ENCODE peak calls at places on chromosome 17, in five cellular contexts. G is right atrium auricular region, V is H1, Y is Peyer's patch, Z is gastrocnemius medialis. E is an unnamed sample.

GRCh38 chr17:64504769-64505319 is 1.2 kb downstream of the DDX5 start:
- DNase-seq in G (no peak), V (no peak), Y (no peak), Z (no peak), E (no peak)

GRCh38 chr17:28925912-28926365 is 23.1 kb upstream of the DHRS13 start:
- DNase-seq in G (no peak), V (no peak), Y (no peak), Z (no peak), E (no peak)

GRCh38 chr17:9232591-9233270 is 211.4 kb downstream of the NTN1 start:
- DNase-seq in G (no peak), V (no peak), Y (no peak), Z (no peak), E (no peak)

GRCh38 chr17:9905902-9906301 is 831 bp upstream of the RCVRN start:
- DNase-seq in G (no peak), V (peak; percentile 82), Y (no peak), Z (no peak), E (peak; percentile 19)

GRCh38 chr17:75873587-75874322 is 4.6 kb downstream of the TRIM47 start:
- DNase-seq in G (no peak), V (no peak), Y (no peak), Z (no peak), E (no peak)

GRCh38 chr17:47252209-47252608 is 1.4 kb upstream of the ITGB3 start:
- DNase-seq in G (no peak), V (no peak), Y (no peak), Z (no peak), E (peak; percentile 58)

GRCh38 chr17:32878211-32878610 is 1.3 kb upstream of the MYO1D start:
- DNase-seq in G (peak; percentile 69), V (no peak), Y (peak; percentile 55), Z (peak; percentile 66), E (no peak)

GRCh38 chr17:48100591-48101011 is 677 bp downstream of the CBX1 start:
- DNase-seq in G (no peak), V (peak; percentile 78), Y (no peak), Z (peak; percentile 58), E (peak; percentile 91)

GRCh38 chr17:10622610-10623485 is 34.3 kb downstream of the MYH3 start:
- DNase-seq in G (no peak), V (no peak), Y (no peak), Z (no peak), E (no peak)

GRCh38 chr17:78356163-78356713 is 3.6 kb downstream of the SOCS3 start:
- DNase-seq in G (no peak), V (peak; percentile 74), Y (no peak), Z (peak; percentile 63), E (no peak)

GRCh38 chr17:64152428-64153125 is 22.6 kb upstream of the ERN1 start:
- DNase-seq in G (no peak), V (no peak), Y (no peak), Z (no peak), E (no peak)

GRCh38 chr17:57935833-57936807 is 19.1 kb downstream of the CUEDC1 start:
- DNase-seq in G (no peak), V (no peak), Y (no peak), Z (peak; percentile 81), E (no peak)

GRCh38 chr17:68431661-68432071 is 25.6 kb downstream of the WIPI1 start:
- DNase-seq in G (no peak), V (peak; percentile 57), Y (no peak), Z (no peak), E (no peak)

GRCh38 chr17:67689534-67690177 is 28.1 kb upstream of the NOL11 start:
- DNase-seq in G (no peak), V (no peak), Y (no peak), Z (no peak), E (no peak)

GRCh38 chr17:45999900-46000290 is 845 bp downstream of the STH start:
- DNase-seq in G (no peak), V (no peak), Y (no peak), Z (no peak), E (no peak)

GRCh38 chr17:82947051-82947991 is 107.5 kb upstream of the ZNF750 start:
- DNase-seq in G (no peak), V (no peak), Y (peak; percentile 33), Z (no peak), E (peak; percentile 28)

GRCh38 chr17:66633322-66633965 is 201.5 kb upstream of the CACNG5 start:
- DNase-seq in G (no peak), V (no peak), Y (no peak), Z (no peak), E (no peak)

GRCh38 chr17:21304091-21304490 is 19.6 kb downstream of the MAP2K3 start:
- DNase-seq in G (no peak), V (no peak), Y (peak; percentile 46), Z (peak; percentile 13), E (peak; percentile 38)

GRCh38 chr17:82980632-82981031 is 98.8 kb upstream of the METRNL start:
- DNase-seq in G (no peak), V (no peak), Y (no peak), Z (no peak), E (no peak)

GRCh38 chr17:56269509-56269908 is 116.2 kb downstream of the ANKFN1 start:
- DNase-seq in G (no peak), V (no peak), Y (no peak), Z (no peak), E (no peak)

GRCh38 chr17:46916211-46916610 is 6.7 kb upstream of the GOSR2 start:
- DNase-seq in G (no peak), V (no peak), Y (no peak), Z (no peak), E (no peak)

GRCh38 chr17:43570518-43570928 is 24.4 kb upstream of the ETV4 start:
- DNase-seq in G (no peak), V (no peak), Y (no peak), Z (no peak), E (no peak)

GRCh38 chr17:6627019-6627418 is 13.5 kb downstream of the KIAA0753 start:
- DNase-seq in G (no peak), V (no peak), Y (no peak), Z (no peak), E (no peak)

GRCh38 chr17:76584427-76585047 is 1.1 kb downstream of the ST6GALNAC2 start:
- DNase-seq in G (no peak), V (no peak), Y (no peak), Z (no peak), E (no peak)

GRCh38 chr17:78360371-78361226 is 722 bp upstream of the SOCS3 start:
- DNase-seq in G (peak; percentile 95), V (peak; percentile 100), Y (peak; percentile 97), Z (peak; percentile 88), E (peak; percentile 99)

GRCh38 chr17:6297119-6297518 is 137.8 kb downstream of the AIPL1 start:
- DNase-seq in G (no peak), V (no peak), Y (no peak), Z (no peak), E (no peak)

GRCh38 chr17:19386974-19387920 is at the start of gene MFAP4:
- DNase-seq in G (peak; percentile 81), V (peak; percentile 66), Y (no peak), Z (peak; percentile 58), E (no peak)

GRCh38 chr17:16987830-16988601 is 16.1 kb upstream of the TNFRSF13B start:
- DNase-seq in G (peak; percentile 84), V (no peak), Y (no peak), Z (peak; percentile 61), E (no peak)

GRCh38 chr17:79925242-79925957 is 86.2 kb upstream of the CBX4 start:
- DNase-seq in G (no peak), V (no peak), Y (peak; percentile 87), Z (peak; percentile 87), E (peak; percentile 55)
- TF ChIP-seq CTCF in G (no peak), V (no peak), Y (peak; percentile 30), Z (no peak), E (no peak)

DNA sequence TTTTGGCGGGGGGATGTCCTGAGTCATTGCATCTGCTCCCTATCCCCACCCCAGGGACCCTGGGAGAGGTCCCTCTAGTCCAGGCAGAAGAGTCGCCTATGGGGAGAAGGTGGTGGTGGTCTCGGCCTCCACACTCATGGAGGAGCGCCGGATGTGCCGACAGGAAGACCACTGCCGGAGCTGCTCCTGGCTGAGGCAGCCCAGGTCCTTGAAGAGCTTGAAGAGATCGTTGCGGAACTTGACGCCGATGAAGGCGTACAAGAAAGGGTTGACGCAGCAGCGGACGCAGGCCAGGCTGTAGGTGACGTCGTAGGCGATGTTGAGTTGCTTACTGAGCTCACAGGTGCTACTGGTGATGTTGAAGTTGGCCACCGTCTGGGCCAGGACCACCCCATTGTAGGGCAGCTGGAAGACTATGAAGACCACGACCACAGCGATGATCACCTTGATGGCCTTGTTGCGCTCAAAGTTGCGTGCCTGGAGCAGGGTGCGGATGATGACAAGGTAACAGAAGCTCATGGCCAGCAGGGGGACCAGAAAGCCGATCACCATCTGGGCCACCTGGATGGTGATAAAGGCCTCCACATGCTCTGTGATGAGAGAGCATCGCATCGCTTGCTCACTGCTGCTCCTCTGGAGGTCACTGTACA is 10.5 kb downstream of the CCR7 start:
- DNase-seq in G (peak; percentile 57), V (no peak), Y (peak; percentile 45), Z (no peak), E (peak; percentile 19)
- H3K4me1 ChIP-seq in G (no peaks in the 10 kb centered on the region), V (peaks cover 5% of the 10 kb centered on the region), Y (peaks cover 36% of the 10 kb centered on the region), Z (peaks cover 47% of the 10 kb centered on the region), E (peaks cover 39% of the 10 kb centered on the region)

GRCh38 chr17:81921531-81921862 is 3.5 kb upstream of the SIRT7 start:
- DNase-seq in G (no peak), V (no peak), Y (no peak), Z (no peak), E (no peak)

GRCh38 chr17:81923302-81924260 is 4.0 kb downstream of the MAFG start:
- DNase-seq in G (peak; percentile 70), V (no peak), Y (peak; percentile 87), Z (peak; percentile 85), E (no peak)

GRCh38 chr17:81921996-81922565 is 4.1 kb upstream of the SIRT7 start:
- DNase-seq in G (no peak), V (no peak), Y (no peak), Z (no peak), E (no peak)

GRCh38 chr17:81920612-81921530 is 2.9 kb upstream of the SIRT7 start:
- DNase-seq in G (no peak), V (no peak), Y (no peak), Z (no peak), E (no peak)

GRCh38 chr17:81922566-81923301 is 4.8 kb upstream of the SIRT7 start:
- DNase-seq in G (no peak), V (no peak), Y (no peak), Z (peak; percentile 51), E (no peak)
- H3K4me3 ChIP-seq in G (no peak overlapping the region), V (peak overlapping the region; percentile 51), Y (no peak overlapping the region), Z (peak overlapping the region; percentile 68), E (no peak overlapping the region)

DNA sequence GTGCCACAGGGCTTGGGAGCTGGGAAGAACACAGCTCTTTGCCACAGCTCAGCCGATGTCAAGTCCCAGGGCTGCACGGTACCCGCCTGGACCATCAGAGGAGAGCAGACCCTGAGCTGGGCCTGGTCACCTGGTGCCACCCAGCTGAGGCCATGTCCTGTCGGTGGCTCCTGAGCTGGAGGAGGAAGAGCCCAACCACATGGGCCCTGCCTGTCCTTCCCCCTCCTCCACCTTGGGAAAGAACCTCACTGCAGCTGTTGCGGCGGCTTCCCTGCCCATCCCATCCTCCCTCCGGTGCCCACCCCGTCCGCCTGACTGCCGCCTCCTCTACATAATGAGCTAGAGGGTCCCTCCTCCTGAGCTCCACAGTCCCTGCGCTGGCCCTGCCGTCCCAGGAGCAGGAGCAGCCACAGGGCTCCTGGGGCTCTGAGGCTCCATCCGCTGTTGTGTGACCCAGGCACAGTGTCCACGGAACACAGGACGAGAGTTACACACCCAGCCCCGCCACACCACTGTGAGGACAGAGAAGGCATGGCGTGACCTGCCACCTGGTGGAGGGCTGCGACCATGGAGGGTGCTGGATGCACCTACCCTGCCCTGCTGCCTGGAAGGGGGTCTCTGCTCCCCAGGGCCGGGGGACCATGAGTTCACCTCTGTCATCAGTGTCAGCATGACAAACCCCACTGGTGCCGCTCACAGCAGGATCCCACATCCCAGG is 21.4 kb upstream of the CHMP6 start:
- DNase-seq in G (no peak), V (no peak), Y (no peak), Z (peak; percentile 62), E (peak; percentile 63)
- TF ChIP-seq CTCF in G (peak; percentile 55), V (peak; percentile 57), Y (peak; percentile 44), Z (peak; percentile 60), E (peak; percentile 59)

GRCh38 chr17:49603720-49604119 is 28.0 kb downstream of the NXPH3 start:
- DNase-seq in G (no peak), V (no peak), Y (no peak), Z (no peak), E (no peak)
- H3K4me1 ChIP-seq in G (no peaks in the 10 kb centered on the region), V (no peaks in the 10 kb centered on the region), Y (no peaks in the 10 kb centered on the region), Z (peaks cover 14% of the 10 kb centered on the region), E (no peaks in the 10 kb centered on the region)

E was measured in Caco-2.